ENCODE peak calls at places on chromosomes 2 and 18, in ten cellular contexts. C is heart right ventricle; J is left ventricle myocardium inferior; W is body of pancreas; D is K562; Y is cardiac muscle cell; S is substantia nigra; M is colonic mucosa; R is neuronal stem cell; Q is CD8-positive, alpha-beta memory T cell. G is an unnamed sample.
A peak's percentile ranks its signal among the peaks of the same experiment; 100 is the strongest.

GRCh38 chr18:46622999-46623398 is 34.0 kb downstream of the LOXHD1 start:
- DNase-seq in C (no peak), J (no peak), W (no peak), D (no peak), Y (no peak), S (no peak), M (no peak), R (no peak), Q (no peak), G (no peak)

GRCh38 chr2:48006094-48006493 is 99.8 kb upstream of the FBXO11 start:
- DNase-seq in C (no peak), J (no peak), W (no peak), D (peak; percentile 77), Y (no peak), S (no peak), M (no peak), R (no peak), Q (no peak), G (no peak)

GRCh38 chr2:233807966-233808892 is 30.1 kb downstream of the MROH2A start:
- DNase-seq in C (no peak), J (no peak), W (no peak), D (no peak), Y (no peak), S (no peak), M (no peak), R (no peak), Q (no peak), G (peak; percentile 14)

GRCh38 chr2:98501896-98502295 is 57.2 kb downstream of the INPP4A start:
- DNase-seq in C (no peak), J (no peak), W (no peak), D (no peak), Y (no peak), S (no peak), M (no peak), R (no peak), Q (no peak), G (no peak)

GRCh38 chr2:54881759-54882158 is 158.3 kb downstream of the EML6 start:
- DNase-seq in C (no peak), J (no peak), W (no peak), D (no peak), Y (no peak), S (no peak), M (no peak), R (no peak), Q (no peak), G (no peak)

GRCh38 chr2:226601881-226602280 is 197.7 kb downstream of the IRS1 start:
- DNase-seq in C (no peak), J (no peak), W (no peak), D (no peak), Y (no peak), S (no peak), M (no peak), R (no peak), Q (no peak), G (no peak)

GRCh38 chr2:223007531-223007930 is 44.5 kb upstream of the KCNE4 start:
- DNase-seq in C (no peak), J (no peak), W (no peak), D (no peak), Y (no peak), S (no peak), M (no peak), R (no peak), Q (no peak), G (no peak)

GRCh38 chr2:42110974-42111322 is 58.2 kb upstream of the EML4 start:
- DNase-seq in C (no peak), J (no peak), W (no peak), D (no peak), Y (no peak), S (no peak), M (no peak), R (no peak), Q (no peak), G (no peak)

GRCh38 chr2:181770145-181770544 is 89.8 kb upstream of the NEUROD1 start:
- DNase-seq in C (no peak), J (no peak), W (no peak), D (no peak), Y (no peak), S (no peak), M (no peak), R (no peak), Q (no peak), G (no peak)

GRCh38 chr2:214311031-214311533 is 99.8 kb upstream of the VWC2L start:
- DNase-seq in C (no peak), J (no peak), W (no peak), D (no peak), Y (no peak), S (no peak), M (no peak), R (no peak), Q (no peak), G (peak; percentile 53)

GRCh38 chr2:235043762-235044500 is 92.1 kb downstream of the SH3BP4 start:
- DNase-seq in C (no peak), J (no peak), W (no peak), D (no peak), Y (no peak), S (no peak), M (no peak), R (no peak), Q (no peak), G (no peak)

GRCh38 chr2:168222095-168222494 is 25.3 kb downstream of the STK39 start:
- DNase-seq in C (no peak), J (no peak), W (no peak), D (no peak), Y (peak; percentile 39), S (no peak), M (no peak), R (no peak), Q (no peak), G (no peak)

GRCh38 chr2:166282178-166282577 is 93.6 kb downstream of the SCN9A start:
- DNase-seq in C (no peak), J (no peak), W (no peak), D (no peak), Y (no peak), S (no peak), M (no peak), R (no peak), Q (no peak), G (no peak)

GRCh38 chr2:126877041-126877440 is 21.6 kb upstream of the TEX51 start:
- DNase-seq in C (no peak), J (no peak), W (no peak), D (no peak), Y (no peak), S (no peak), M (no peak), R (no peak), Q (no peak), G (no peak)

GRCh38 chr2:159076233-159076632 is 107.8 kb downstream of the TANC1 start:
- DNase-seq in C (no peak), J (no peak), W (no peak), D (no peak), Y (no peak), S (no peak), M (no peak), R (no peak), Q (no peak), G (no peak)

GRCh38 chr2:16908671-16909070 is 243.0 kb upstream of the CYRIA start:
- DNase-seq in C (no peak), J (no peak), W (no peak), D (no peak), Y (no peak), S (no peak), M (no peak), R (no peak), Q (no peak), G (no peak)

GRCh38 chr2:8543412-8544167 is 138.3 kb upstream of the ID2 start:
- DNase-seq in C (peak; percentile 60), J (peak; percentile 55), W (no peak), D (no peak), Y (no peak), S (no peak), M (peak; percentile 47), R (no peak), Q (peak; percentile 43), G (no peak)

GRCh38 chr2:86790828-86791561 is at the start of gene CD8A:
- DNase-seq in C (no peak), J (no peak), W (no peak), D (no peak), Y (no peak), S (no peak), M (no peak), R (no peak), Q (peak; percentile 86), G (peak; percentile 67)

DNA sequence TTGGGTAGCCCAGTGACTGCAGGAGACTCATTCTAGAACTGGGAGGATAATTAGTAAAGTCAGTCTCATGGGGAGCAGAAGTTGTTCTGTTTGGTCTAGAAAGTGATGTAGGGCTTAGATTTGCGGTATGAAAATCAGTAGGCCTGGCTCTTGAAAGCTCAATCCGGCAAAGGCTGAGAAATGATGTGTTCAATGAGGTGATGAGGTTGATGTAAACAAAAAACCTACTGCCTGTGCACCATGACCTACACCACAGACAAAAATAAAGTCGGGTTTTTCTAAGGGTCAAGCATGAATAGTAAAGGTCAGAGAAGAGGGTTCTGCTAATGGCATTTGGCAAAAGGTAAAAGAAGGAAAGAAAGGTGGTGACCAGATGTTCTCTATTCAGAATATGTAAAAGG is 80.8 kb upstream of the COL5A2 start:
- DNase-seq in C (no peak), J (no peak), W (no peak), D (no peak), Y (no peak), S (no peak), M (no peak), R (no peak), Q (no peak), G (no peak)
- H3K27ac ChIP-seq in C (no peak overlapping the region), J (no peak overlapping the region), W (no peak overlapping the region), D (no peak overlapping the region), Y (no peak overlapping the region), S (no peak overlapping the region), M (no peak overlapping the region), R (no peak overlapping the region), Q (no peak overlapping the region), G (no peak overlapping the region)

GRCh38 chr2:217335341-217335966 is 475.6 kb upstream of the TNP1 start:
- DNase-seq in C (no peak), J (no peak), W (no peak), D (no peak), Y (no peak), S (no peak), M (no peak), R (no peak), Q (no peak), G (no peak)
- H3K27ac ChIP-seq in C (no peak overlapping the region), J (no peak overlapping the region), W (no peak overlapping the region), D (no peak overlapping the region), Y (no peak overlapping the region), S (no peak overlapping the region), M (no peak overlapping the region), R (no peak overlapping the region), Q (no peak overlapping the region), G (no peak overlapping the region)

GRCh38 chr2:11326692-11327211 is 17.7 kb downstream of the ROCK2 start:
- DNase-seq in C (no peak), J (no peak), W (no peak), D (no peak), Y (no peak), S (no peak), M (no peak), R (no peak), Q (no peak), G (no peak)
- H3K27ac ChIP-seq in C (no peak overlapping the region), J (no peak overlapping the region), W (no peak overlapping the region), D (no peak overlapping the region), Y (no peak overlapping the region), S (no peak overlapping the region), M (no peak overlapping the region), R (no peak overlapping the region), Q (no peak overlapping the region), G (no peak overlapping the region)

DNA sequence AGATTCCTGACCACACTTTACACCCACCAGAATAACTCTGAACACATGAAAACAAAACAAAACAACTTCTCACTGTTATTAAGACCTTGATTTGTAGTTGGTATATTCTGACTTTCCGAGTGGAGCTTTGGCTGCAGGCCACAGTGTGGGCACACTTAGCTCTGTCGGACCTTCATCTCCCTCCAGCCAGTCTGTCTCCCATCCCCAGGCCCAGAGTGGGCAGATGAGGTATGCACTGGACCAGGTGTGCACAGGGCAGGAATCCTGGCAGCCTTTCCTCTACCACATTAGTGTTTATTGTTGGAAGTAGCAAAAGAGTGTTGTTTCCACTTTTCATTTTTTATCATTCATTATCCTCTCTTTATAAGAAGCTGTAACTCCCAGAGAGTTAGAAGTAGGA is 219.5 kb upstream of the TPO start:
- DNase-seq in C (no peak), J (no peak), W (no peak), D (no peak), Y (no peak), S (no peak), M (no peak), R (no peak), Q (no peak), G (no peak)
- H3K27ac ChIP-seq in C (no peak overlapping the region), J (no peak overlapping the region), W (no peak overlapping the region), D (no peak overlapping the region), Y (no peak overlapping the region), S (no peak overlapping the region), M (no peak overlapping the region), R (no peak overlapping the region), Q (no peak overlapping the region), G (no peak overlapping the region)

G was measured in H1.